ENCODE peak calls at places on chromosomes 7 and 10, in four cellular contexts. D, C, R and B are unnamed samples.

GRCh38 chr7:33873981-33874750 is 31.2 kb upstream of the BMPER start:
- DNase-seq in C (no peak), D (peak; percentile 57), R (no peak), B (peak; percentile 97)

GRCh38 chr7:116142850-116143249 is 67.5 kb upstream of the TES start:
- DNase-seq in D (no peak), C (no peak), R (no peak), B (no peak)

GRCh38 chr7:35280854-35281253 is 27.0 kb upstream of the TBX20 start:
- DNase-seq in D (no peak), R (no peak), C (no peak), B (no peak)

GRCh38 chr7:98286093-98286525 is 4.6 kb downstream of the BRI3 start:
- DNase-seq in D (peak; percentile 72), R (no peak), C (no peak), B (peak; percentile 74)

GRCh38 chr7:29917583-29917982 is 72.0 kb downstream of the SCRN1 start:
- DNase-seq in R (no peak), C (no peak), D (no peak), B (no peak)

GRCh38 chr7:73556208-73557107 is 1.0 kb downstream of the BCL7B start:
- DNase-seq in C (no peak), D (no peak), R (no peak), B (no peak)

GRCh38 chr7:101696-102376 is 90.5 kb upstream of the FAM20C start:
- DNase-seq in D (peak; percentile 5), C (no peak), R (no peak), B (peak; percentile 84)

GRCh38 chr10:68542046-68542445 is 14.7 kb upstream of the SLC25A16 start:
- DNase-seq in C (no peak), R (no peak), D (no peak), B (peak; percentile 23)

GRCh38 chr7:70113543-70113942 is 515.3 kb downstream of the AUTS2 start:
- DNase-seq in D (no peak), R (no peak), C (no peak), B (no peak)

GRCh38 chr7:23117841-23118240 is 12.3 kb downstream of the KLHL7 start:
- DNase-seq in R (no peak), C (no peak), D (no peak), B (peak; percentile 26)

GRCh38 chr10:127612-128432 is 7.4 kb upstream of the ZMYND11 start:
- DNase-seq in D (no peak), C (peak; percentile 21), R (no peak), B (no peak)

GRCh38 chr7:158779061-158779992 is 50.0 kb downstream of the ESYT2 start:
- DNase-seq in D (no peak), R (no peak), C (no peak), B (no peak)